ENCODE peak calls at places on chromosomes 2 and 18, in seven cellular contexts. One of them, this sample, is unnamed.

GRCh38 chr2:188478724-188479123 is 187.1 kb downstream of the GULP1 start:
- DNase-seq in mesenchymal stem cell: no peak
- DNase-seq in H1: no peak
- DNase-seq in neuronal stem cell: no peak
- DNase-seq in IMR-90: no peak
- DNase-seq in trophoblast cell: no peak
- DNase-seq in mesendoderm: peak
- DNase-seq in this sample: no peak

GRCh38 chr2:193518061-193518817 is 1323.5 kb upstream of the TMEFF2 start:
- DNase-seq in neuronal stem cell: no peak
- DNase-seq in mesenchymal stem cell: peak
- DNase-seq in H1: no peak
- DNase-seq in mesendoderm: no peak
- DNase-seq in IMR-90: peak
- DNase-seq in trophoblast cell: no peak
- DNase-seq in this sample: no peak

GRCh38 chr18:13185675-13186198 is 32.8 kb upstream of the LDLRAD4 start:
- DNase-seq in mesendoderm: no peak
- DNase-seq in neuronal stem cell: no peak
- DNase-seq in H1: no peak
- DNase-seq in mesenchymal stem cell: no peak
- DNase-seq in IMR-90: no peak
- DNase-seq in trophoblast cell: no peak
- DNase-seq in this sample: no peak

GRCh38 chr2:8653485-8653884 is 28.4 kb upstream of the ID2 start:
- DNase-seq in mesendoderm: no peak
- DNase-seq in neuronal stem cell: peak
- DNase-seq in H1: no peak
- DNase-seq in trophoblast cell: no peak
- DNase-seq in mesenchymal stem cell: no peak
- DNase-seq in IMR-90: no peak
- DNase-seq in this sample: no peak

GRCh38 chr2:218980800-218981389 is 4.1 kb downstream of the FEV start:
- DNase-seq in H1: no peak
- DNase-seq in mesenchymal stem cell: no peak
- DNase-seq in mesendoderm: no peak
- DNase-seq in IMR-90: no peak
- DNase-seq in trophoblast cell: no peak
- DNase-seq in neuronal stem cell: no peak
- DNase-seq in this sample: no peak

GRCh38 chr2:200616193-200616592 is 30.4 kb downstream of the AOX1 start:
- DNase-seq in neuronal stem cell: no peak
- DNase-seq in mesenchymal stem cell: no peak
- DNase-seq in trophoblast cell: no peak
- DNase-seq in mesendoderm: no peak
- DNase-seq in H1: no peak
- DNase-seq in IMR-90: no peak
- DNase-seq in this sample: no peak

GRCh38 chr18:59994357-59994756 is 94.6 kb downstream of the PMAIP1 start:
- DNase-seq in mesendoderm: peak
- DNase-seq in mesenchymal stem cell: no peak
- DNase-seq in H1: no peak
- DNase-seq in IMR-90: peak
- DNase-seq in trophoblast cell: no peak
- DNase-seq in neuronal stem cell: no peak
- DNase-seq in this sample: no peak

GRCh38 chr18:75158465-75159237 is 50.3 kb downstream of the PTGR3 start:
- DNase-seq in mesenchymal stem cell: no peak
- DNase-seq in H1: no peak
- DNase-seq in mesendoderm: no peak
- DNase-seq in neuronal stem cell: no peak
- DNase-seq in IMR-90: no peak
- DNase-seq in trophoblast cell: no peak
- DNase-seq in this sample: no peak

GRCh38 chr18:46174317-46175039 is 70.3 kb downstream of the HAUS1 start:
- DNase-seq in H1: no peak
- DNase-seq in mesendoderm: peak
- DNase-seq in mesenchymal stem cell: peak
- DNase-seq in neuronal stem cell: peak
- DNase-seq in trophoblast cell: peak
- DNase-seq in IMR-90: peak
- DNase-seq in this sample: peak

GRCh38 chr2:73284296-73285161 is at the start of gene FBXO41:
- DNase-seq in H1: peak
- DNase-seq in IMR-90: peak
- DNase-seq in mesenchymal stem cell: no peak
- DNase-seq in mesendoderm: peak
- DNase-seq in trophoblast cell: no peak
- DNase-seq in neuronal stem cell: no peak
- DNase-seq in this sample: peak

GRCh38 chr18:64966667-64967066 is 784.1 kb upstream of the CDH7 start:
- DNase-seq in trophoblast cell: no peak
- DNase-seq in mesenchymal stem cell: peak
- DNase-seq in IMR-90: no peak
- DNase-seq in H1: no peak
- DNase-seq in mesendoderm: peak
- DNase-seq in neuronal stem cell: peak
- DNase-seq in this sample: peak

GRCh38 chr2:3465328-3465727 is 54.0 kb downstream of the ADI1 start:
- DNase-seq in H1: no peak
- DNase-seq in mesendoderm: no peak
- DNase-seq in trophoblast cell: no peak
- DNase-seq in mesenchymal stem cell: no peak
- DNase-seq in IMR-90: no peak
- DNase-seq in neuronal stem cell: no peak
- DNase-seq in this sample: no peak

GRCh38 chr2:69241039-69241586 is 145.9 kb downstream of the GFPT1 start:
- DNase-seq in mesenchymal stem cell: no peak
- DNase-seq in H1: no peak
- DNase-seq in IMR-90: no peak
- DNase-seq in neuronal stem cell: no peak
- DNase-seq in mesendoderm: no peak
- DNase-seq in trophoblast cell: no peak
- DNase-seq in this sample: no peak

GRCh38 chr2:98086491-98087446 is at the start of gene VWA3B:
- DNase-seq in mesendoderm: peak
- DNase-seq in IMR-90: no peak
- DNase-seq in trophoblast cell: peak
- DNase-seq in mesenchymal stem cell: peak
- DNase-seq in neuronal stem cell: peak
- DNase-seq in H1: peak
- DNase-seq in this sample: peak

GRCh38 chr2:20291106-20291564 is 59.5 kb downstream of the PUM2 start:
- DNase-seq in H1: peak
- DNase-seq in neuronal stem cell: peak
- DNase-seq in mesenchymal stem cell: peak
- DNase-seq in trophoblast cell: peak
- DNase-seq in IMR-90: peak
- DNase-seq in mesendoderm: peak
- DNase-seq in this sample: peak

GRCh38 chr2:20294231-20294630 is 56.4 kb downstream of the PUM2 start:
- DNase-seq in H1: no peak
- DNase-seq in mesenchymal stem cell: no peak
- DNase-seq in trophoblast cell: no peak
- DNase-seq in IMR-90: no peak
- DNase-seq in neuronal stem cell: no peak
- DNase-seq in mesendoderm: no peak
- DNase-seq in this sample: no peak

GRCh38 chr2:20291846-20292408 is 58.7 kb downstream of the PUM2 start:
- DNase-seq in H1: no peak
- DNase-seq in mesendoderm: no peak
- DNase-seq in mesenchymal stem cell: no peak
- DNase-seq in IMR-90: no peak
- DNase-seq in trophoblast cell: no peak
- DNase-seq in neuronal stem cell: no peak
- DNase-seq in this sample: peak

GRCh38 chr2:20288941-20289340 is 61.7 kb downstream of the PUM2 start:
- DNase-seq in neuronal stem cell: no peak
- DNase-seq in trophoblast cell: peak
- DNase-seq in H1: no peak
- DNase-seq in IMR-90: no peak
- DNase-seq in mesenchymal stem cell: no peak
- DNase-seq in mesendoderm: no peak
- DNase-seq in this sample: no peak

DNA sequence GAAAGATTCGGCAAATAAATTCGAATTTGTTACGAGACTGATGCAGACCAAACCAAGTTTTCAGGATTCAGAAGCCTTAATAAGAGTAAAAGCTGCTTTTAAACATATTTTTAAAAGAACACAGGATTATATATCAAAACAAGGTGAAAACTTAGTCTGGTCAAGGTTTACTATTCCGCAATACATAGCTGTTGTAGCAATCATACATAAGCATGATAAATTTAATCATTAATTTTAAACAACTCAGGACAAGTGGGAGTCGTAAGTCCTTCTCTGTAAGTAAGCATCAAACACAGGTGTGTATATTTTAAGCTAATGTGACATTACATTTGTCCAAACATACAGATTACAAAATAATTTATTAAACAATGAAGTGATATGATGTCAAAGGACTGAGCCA is 57.7 kb downstream of the PUM2 start:
- DNase-seq in neuronal stem cell: no peak
- DNase-seq in trophoblast cell: no peak
- DNase-seq in H1: no peak
- DNase-seq in mesendoderm: no peak
- DNase-seq in IMR-90: no peak
- DNase-seq in mesenchymal stem cell: no peak
- DNase-seq in this sample: no peak
- H2BK120ac ChIP-seq in neuronal stem cell: no peak
- H2BK120ac ChIP-seq in trophoblast cell: no peak
- H2BK120ac ChIP-seq in H1: no peak
- H2BK120ac ChIP-seq in mesendoderm: no peak
- H2BK120ac ChIP-seq in IMR-90: no peak
- H2BK120ac ChIP-seq in mesenchymal stem cell: no peak
- H2BK120ac ChIP-seq in this sample: no peak

GRCh38 chr2:106537711-106538275 is 50.6 kb downstream of the CD8B2 start:
- DNase-seq in IMR-90: no peak
- DNase-seq in H1: no peak
- DNase-seq in mesendoderm: no peak
- DNase-seq in neuronal stem cell: peak
- DNase-seq in trophoblast cell: no peak
- DNase-seq in mesenchymal stem cell: no peak
- DNase-seq in this sample: no peak
- H2BK120ac ChIP-seq in IMR-90: no peak
- H2BK120ac ChIP-seq in H1: no peak
- H2BK120ac ChIP-seq in mesendoderm: no peak
- H2BK120ac ChIP-seq in neuronal stem cell: no peak
- H2BK120ac ChIP-seq in trophoblast cell: no peak
- H2BK120ac ChIP-seq in mesenchymal stem cell: no peak
- H2BK120ac ChIP-seq in this sample: no peak

GRCh38 chr2:126778561-126779285 is 120.0 kb upstream of the TEX51 start:
- DNase-seq in trophoblast cell: no peak
- DNase-seq in IMR-90: no peak
- DNase-seq in mesenchymal stem cell: no peak
- DNase-seq in H1: no peak
- DNase-seq in mesendoderm: peak
- DNase-seq in neuronal stem cell: peak
- DNase-seq in this sample: no peak
- H2BK120ac ChIP-seq in trophoblast cell: no peak
- H2BK120ac ChIP-seq in IMR-90: no peak
- H2BK120ac ChIP-seq in mesenchymal stem cell: no peak
- H2BK120ac ChIP-seq in H1: no peak
- H2BK120ac ChIP-seq in mesendoderm: no peak
- H2BK120ac ChIP-seq in neuronal stem cell: no peak
- H2BK120ac ChIP-seq in this sample: no peak

DNA sequence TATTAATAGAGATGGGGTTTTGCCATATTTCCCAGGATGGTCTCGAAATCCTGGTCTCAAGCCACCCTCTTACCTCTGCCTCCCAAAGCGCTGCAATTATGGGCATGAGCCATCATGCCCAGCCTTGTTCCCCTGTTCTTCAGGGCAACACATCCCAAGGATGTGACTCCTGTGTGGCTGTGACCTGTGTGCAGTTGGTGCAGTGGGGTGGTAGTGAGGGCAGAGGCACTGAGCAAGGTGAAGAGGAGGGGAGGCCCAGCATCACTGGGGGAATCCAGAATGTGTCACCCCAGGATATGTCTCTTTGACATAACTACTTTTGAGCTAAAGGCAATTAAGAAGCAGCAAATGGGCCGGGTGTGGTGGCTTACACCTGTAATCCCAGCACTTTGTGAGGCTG is 23.4 kb downstream of the CENPA start:
- DNase-seq in mesendoderm: no peak
- DNase-seq in H1: no peak
- DNase-seq in IMR-90: no peak
- DNase-seq in neuronal stem cell: no peak
- DNase-seq in trophoblast cell: no peak
- DNase-seq in mesenchymal stem cell: no peak
- DNase-seq in this sample: no peak
- H2BK120ac ChIP-seq in mesendoderm: no peak
- H2BK120ac ChIP-seq in H1: no peak
- H2BK120ac ChIP-seq in IMR-90: no peak
- H2BK120ac ChIP-seq in neuronal stem cell: no peak
- H2BK120ac ChIP-seq in trophoblast cell: no peak
- H2BK120ac ChIP-seq in mesenchymal stem cell: no peak
- H2BK120ac ChIP-seq in this sample: no peak

GRCh38 chr2:26119521-26119920 is 53.4 kb upstream of the GAREM2 start:
- DNase-seq in neuronal stem cell: no peak
- DNase-seq in trophoblast cell: no peak
- DNase-seq in mesenchymal stem cell: no peak
- DNase-seq in H1: no peak
- DNase-seq in IMR-90: no peak
- DNase-seq in mesendoderm: no peak
- DNase-seq in this sample: no peak

GRCh38 chr2:26112201-26112600 is 60.7 kb upstream of the GAREM2 start:
- DNase-seq in mesenchymal stem cell: no peak
- DNase-seq in mesendoderm: peak
- DNase-seq in IMR-90: no peak
- DNase-seq in H1: no peak
- DNase-seq in trophoblast cell: no peak
- DNase-seq in neuronal stem cell: no peak
- DNase-seq in this sample: no peak

DNA sequence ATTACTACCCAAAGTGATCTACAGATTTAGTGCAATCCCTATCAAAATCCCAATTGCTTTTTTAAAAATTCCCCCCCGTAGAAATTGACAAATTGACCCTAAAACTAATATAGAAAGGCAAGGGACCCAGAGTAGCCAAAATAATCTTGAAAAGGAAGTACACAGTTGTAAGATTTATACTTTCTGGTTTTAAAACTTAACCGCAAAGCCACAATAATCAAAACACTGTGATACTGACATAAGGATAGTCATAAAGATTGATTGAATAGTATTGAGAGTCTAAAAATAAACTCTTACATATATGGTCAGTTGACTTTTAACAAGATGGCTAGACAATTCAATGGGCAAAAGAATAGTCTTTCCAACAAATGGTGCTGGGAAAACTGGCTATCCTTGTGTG is 58.7 kb upstream of the GAREM2 start:
- DNase-seq in mesenchymal stem cell: peak
- DNase-seq in trophoblast cell: no peak
- DNase-seq in mesendoderm: no peak
- DNase-seq in IMR-90: peak
- DNase-seq in neuronal stem cell: no peak
- DNase-seq in H1: no peak
- DNase-seq in this sample: no peak
- H2BK120ac ChIP-seq in mesenchymal stem cell: no peak
- H2BK120ac ChIP-seq in trophoblast cell: no peak
- H2BK120ac ChIP-seq in mesendoderm: no peak
- H2BK120ac ChIP-seq in IMR-90: no peak
- H2BK120ac ChIP-seq in neuronal stem cell: no peak
- H2BK120ac ChIP-seq in H1: no peak
- H2BK120ac ChIP-seq in this sample: no peak

This sample was measured in H9.